ENCODE peak calls at places on chromosomes 6 and 20, in seven cellular contexts. One of them, this sample, is unnamed.

GRCh38 chr20:33518071-33518470 is 28.2 kb downstream of the CBFA2T2 start:
- DNase-seq in sigmoid colon: no peak
- DNase-seq in upper lobe of left lung: no peak
- DNase-seq in GM20000: no peak
- DNase-seq in Calu3: peak; percentile 67
- DNase-seq in kidney epithelial cell: peak; percentile 82
- DNase-seq in left ventricle myocardium inferior: no peak
- DNase-seq in this sample: no peak

GRCh38 chr6:144415014-144415413 is 129.9 kb downstream of the UTRN start:
- DNase-seq in sigmoid colon: no peak
- DNase-seq in upper lobe of left lung: no peak
- DNase-seq in left ventricle myocardium inferior: no peak
- DNase-seq in Calu3: no peak
- DNase-seq in GM20000: no peak
- DNase-seq in kidney epithelial cell: peak; percentile 44
- DNase-seq in this sample: no peak

GRCh38 chr20:1280421-1281102 is 14.5 kb downstream of the SNPH start:
- DNase-seq in kidney epithelial cell: no peak
- DNase-seq in sigmoid colon: no peak
- DNase-seq in left ventricle myocardium inferior: no peak
- DNase-seq in Calu3: no peak
- DNase-seq in upper lobe of left lung: no peak
- DNase-seq in GM20000: no peak
- DNase-seq in this sample: peak; percentile 34

GRCh38 chr6:42428326-42429041 is 23.2 kb downstream of the TRERF1 start:
- DNase-seq in GM20000: peak; percentile 73
- DNase-seq in sigmoid colon: no peak
- DNase-seq in left ventricle myocardium inferior: peak; percentile 62
- DNase-seq in Calu3: no peak
- DNase-seq in upper lobe of left lung: peak; percentile 31
- DNase-seq in kidney epithelial cell: no peak
- DNase-seq in this sample: no peak

GRCh38 chr6:110190726-110191125 is 10.5 kb downstream of the CDC40 start:
- DNase-seq in Calu3: no peak
- DNase-seq in kidney epithelial cell: no peak
- DNase-seq in upper lobe of left lung: no peak
- DNase-seq in GM20000: no peak
- DNase-seq in sigmoid colon: no peak
- DNase-seq in left ventricle myocardium inferior: no peak
- DNase-seq in this sample: no peak

GRCh38 chr6:106790146-106790770 is 160.9 kb downstream of the QRSL1 start:
- DNase-seq in GM20000: no peak
- DNase-seq in sigmoid colon: no peak
- DNase-seq in left ventricle myocardium inferior: no peak
- DNase-seq in Calu3: no peak
- DNase-seq in kidney epithelial cell: no peak
- DNase-seq in upper lobe of left lung: no peak
- DNase-seq in this sample: no peak

GRCh38 chr6:108157972-108158441 is 7.8 kb upstream of the NR2E1 start:
- DNase-seq in GM20000: peak; percentile 48
- DNase-seq in upper lobe of left lung: no peak
- DNase-seq in kidney epithelial cell: no peak
- DNase-seq in sigmoid colon: no peak
- DNase-seq in left ventricle myocardium inferior: no peak
- DNase-seq in Calu3: no peak
- DNase-seq in this sample: no peak

GRCh38 chr6:170295519-170296422 is 4.9 kb upstream of the DLL1 start:
- DNase-seq in Calu3: no peak
- DNase-seq in left ventricle myocardium inferior: no peak
- DNase-seq in sigmoid colon: no peak
- DNase-seq in kidney epithelial cell: no peak
- DNase-seq in GM20000: peak; percentile 81
- DNase-seq in upper lobe of left lung: no peak
- DNase-seq in this sample: no peak

GRCh38 chr6:73491371-73491770 is 29.5 kb downstream of the EEF1A1 start:
- DNase-seq in Calu3: no peak
- DNase-seq in GM20000: no peak
- DNase-seq in upper lobe of left lung: no peak
- DNase-seq in sigmoid colon: no peak
- DNase-seq in kidney epithelial cell: no peak
- DNase-seq in left ventricle myocardium inferior: no peak
- DNase-seq in this sample: no peak

GRCh38 chr6:4676016-4676415 is 100.2 kb upstream of the CDYL start:
- DNase-seq in GM20000: no peak
- DNase-seq in sigmoid colon: no peak
- DNase-seq in left ventricle myocardium inferior: no peak
- DNase-seq in kidney epithelial cell: no peak
- DNase-seq in Calu3: no peak
- DNase-seq in upper lobe of left lung: no peak
- DNase-seq in this sample: peak; percentile 43

GRCh38 chr6:112357801-112358200 is 10.7 kb downstream of the RFPL4B start:
- DNase-seq in sigmoid colon: no peak
- DNase-seq in GM20000: no peak
- DNase-seq in left ventricle myocardium inferior: no peak
- DNase-seq in Calu3: no peak
- DNase-seq in kidney epithelial cell: no peak
- DNase-seq in upper lobe of left lung: no peak
- DNase-seq in this sample: no peak

GRCh38 chr6:75802366-75802765 is 53.3 kb downstream of the MYO6 start:
- DNase-seq in Calu3: no peak
- DNase-seq in sigmoid colon: no peak
- DNase-seq in GM20000: no peak
- DNase-seq in left ventricle myocardium inferior: no peak
- DNase-seq in upper lobe of left lung: peak; percentile 36
- DNase-seq in kidney epithelial cell: no peak
- DNase-seq in this sample: no peak

GRCh38 chr20:17226410-17227198 is at the start of gene PCSK2:
- DNase-seq in kidney epithelial cell: no peak
- DNase-seq in sigmoid colon: peak; percentile 63
- DNase-seq in GM20000: peak; percentile 18
- DNase-seq in left ventricle myocardium inferior: peak; percentile 24
- DNase-seq in Calu3: no peak
- DNase-seq in upper lobe of left lung: peak; percentile 43
- DNase-seq in this sample: peak; percentile 82

GRCh38 chr6:90936286-90936685 is 349.4 kb upstream of the MAP3K7 start:
- DNase-seq in upper lobe of left lung: no peak
- DNase-seq in GM20000: no peak
- DNase-seq in Calu3: no peak
- DNase-seq in kidney epithelial cell: no peak
- DNase-seq in sigmoid colon: no peak
- DNase-seq in left ventricle myocardium inferior: no peak
- DNase-seq in this sample: no peak

GRCh38 chr6:162157157-162157556 is 570.4 kb downstream of the PRKN start:
- DNase-seq in kidney epithelial cell: no peak
- DNase-seq in GM20000: no peak
- DNase-seq in upper lobe of left lung: no peak
- DNase-seq in left ventricle myocardium inferior: no peak
- DNase-seq in Calu3: no peak
- DNase-seq in sigmoid colon: no peak
- DNase-seq in this sample: no peak

GRCh38 chr6:89281779-89282246 is 33.3 kb downstream of the GABRR2 start:
- DNase-seq in sigmoid colon: no peak
- DNase-seq in GM20000: peak; percentile 84
- DNase-seq in upper lobe of left lung: peak; percentile 51
- DNase-seq in left ventricle myocardium inferior: no peak
- DNase-seq in Calu3: peak; percentile 52
- DNase-seq in kidney epithelial cell: no peak
- DNase-seq in this sample: no peak

GRCh38 chr20:16978497-16978896 is 230.3 kb downstream of the OTOR start:
- DNase-seq in upper lobe of left lung: no peak
- DNase-seq in sigmoid colon: no peak
- DNase-seq in left ventricle myocardium inferior: no peak
- DNase-seq in Calu3: no peak
- DNase-seq in GM20000: no peak
- DNase-seq in kidney epithelial cell: no peak
- DNase-seq in this sample: no peak

GRCh38 chr6:12844284-12845223 is 128.0 kb downstream of the PHACTR1 start:
- DNase-seq in kidney epithelial cell: no peak
- DNase-seq in Calu3: no peak
- DNase-seq in upper lobe of left lung: no peak
- DNase-seq in GM20000: peak; percentile 39
- DNase-seq in left ventricle myocardium inferior: no peak
- DNase-seq in sigmoid colon: no peak
- DNase-seq in this sample: no peak
- TF ChIP-seq CTCF in kidney epithelial cell: peak; percentile 67
- TF ChIP-seq CTCF in Calu3: no peak
- TF ChIP-seq CTCF in upper lobe of left lung: no peak
- TF ChIP-seq CTCF in GM20000: peak; percentile 57
- TF ChIP-seq CTCF in left ventricle myocardium inferior: peak; percentile 60
- TF ChIP-seq CTCF in sigmoid colon: peak; percentile 15
- TF ChIP-seq CTCF in this sample: peak; percentile 88

DNA sequence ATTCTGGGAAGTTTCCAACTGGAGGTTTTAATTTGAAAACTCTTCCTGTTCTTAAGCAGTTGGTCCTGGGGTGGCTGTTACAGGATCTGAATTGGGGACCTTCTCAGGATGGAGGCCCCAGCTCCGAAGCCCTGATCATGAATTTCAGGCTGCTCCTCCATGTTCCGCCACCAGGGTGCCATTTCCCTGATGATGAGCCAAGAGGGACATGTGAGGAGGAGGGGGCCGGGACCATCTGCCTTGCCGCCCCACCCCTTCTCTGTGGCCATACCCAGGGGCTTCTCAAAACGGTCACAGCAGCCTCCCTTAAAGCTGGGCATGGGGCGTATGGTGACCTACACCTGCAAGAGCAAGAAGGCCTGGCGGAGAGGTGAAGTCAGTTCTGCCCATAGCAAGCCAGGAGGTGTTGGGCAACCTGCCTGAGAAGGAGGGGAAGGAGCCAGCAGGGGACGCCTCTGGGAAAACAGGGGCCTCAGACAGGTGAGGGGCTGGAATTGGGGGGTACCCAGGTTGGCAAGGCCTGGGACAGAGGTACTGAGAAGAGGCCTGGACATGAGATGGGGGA is 3.6 kb upstream of the BAK1 start:
- DNase-seq in left ventricle myocardium inferior: no peak
- DNase-seq in GM20000: no peak
- DNase-seq in Calu3: peak; percentile 53
- DNase-seq in sigmoid colon: no peak
- DNase-seq in upper lobe of left lung: no peak
- DNase-seq in kidney epithelial cell: no peak
- DNase-seq in this sample: no peak
- TF ChIP-seq CTCF in left ventricle myocardium inferior: peak; percentile 24
- TF ChIP-seq CTCF in GM20000: no peak
- TF ChIP-seq CTCF in Calu3: peak; percentile 44
- TF ChIP-seq CTCF in sigmoid colon: no peak
- TF ChIP-seq CTCF in upper lobe of left lung: peak; percentile 11
- TF ChIP-seq CTCF in kidney epithelial cell: peak; percentile 22
- TF ChIP-seq CTCF in this sample: peak; percentile 63

DNA sequence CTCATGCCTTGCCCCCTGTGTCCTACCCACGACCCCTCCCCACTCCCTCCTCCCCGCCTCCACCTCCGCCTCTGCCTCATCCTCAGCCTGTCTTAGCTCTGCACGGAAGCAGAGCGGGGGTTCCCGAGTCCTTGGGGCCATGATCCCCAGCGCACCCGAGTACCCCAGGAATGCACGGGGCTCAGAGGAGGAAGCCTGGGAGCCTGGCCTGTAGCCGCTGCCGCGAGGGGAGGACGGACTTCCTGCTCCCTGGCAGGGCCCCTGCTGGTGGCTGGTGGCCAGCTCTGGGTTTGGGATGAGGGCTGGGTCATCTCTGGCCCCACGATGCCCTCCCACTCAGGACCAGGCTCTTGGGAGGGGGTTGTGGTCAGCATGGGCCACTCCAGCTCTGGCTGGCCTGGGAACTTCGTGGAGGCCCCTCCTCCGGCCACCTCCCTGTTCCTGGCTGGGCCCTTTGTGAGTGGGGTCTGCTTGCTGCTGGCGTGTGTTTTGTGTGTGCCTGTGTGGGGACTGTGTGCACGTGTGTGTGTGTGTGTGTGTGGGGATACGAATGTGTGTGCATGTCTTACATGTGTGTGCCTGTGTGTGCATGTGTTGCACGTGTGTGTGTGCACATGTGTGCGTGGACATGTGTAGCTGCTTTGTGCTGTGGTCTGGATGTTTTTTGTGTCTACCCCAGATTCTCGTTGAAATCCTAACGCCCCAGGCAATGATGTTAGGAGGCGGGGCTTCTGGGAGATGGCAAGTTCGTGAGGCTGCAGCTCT is 1.2 kb upstream of the RBBP8NL start:
- DNase-seq in GM20000: no peak
- DNase-seq in kidney epithelial cell: no peak
- DNase-seq in left ventricle myocardium inferior: no peak
- DNase-seq in sigmoid colon: no peak
- DNase-seq in upper lobe of left lung: no peak
- DNase-seq in Calu3: no peak
- DNase-seq in this sample: no peak
- TF ChIP-seq CTCF in GM20000: no peak
- TF ChIP-seq CTCF in kidney epithelial cell: no peak
- TF ChIP-seq CTCF in left ventricle myocardium inferior: no peak
- TF ChIP-seq CTCF in sigmoid colon: no peak
- TF ChIP-seq CTCF in upper lobe of left lung: no peak
- TF ChIP-seq CTCF in Calu3: peak; percentile 30
- TF ChIP-seq CTCF in this sample: no peak

GRCh38 chr6:80528115-80528514 is 421.6 kb downstream of the BCKDHB start:
- DNase-seq in Calu3: peak; percentile 4
- DNase-seq in GM20000: no peak
- DNase-seq in kidney epithelial cell: no peak
- DNase-seq in upper lobe of left lung: no peak
- DNase-seq in left ventricle myocardium inferior: no peak
- DNase-seq in sigmoid colon: no peak
- DNase-seq in this sample: no peak
- TF ChIP-seq CTCF in Calu3: no peak
- TF ChIP-seq CTCF in GM20000: no peak
- TF ChIP-seq CTCF in kidney epithelial cell: no peak
- TF ChIP-seq CTCF in upper lobe of left lung: no peak
- TF ChIP-seq CTCF in left ventricle myocardium inferior: no peak
- TF ChIP-seq CTCF in sigmoid colon: no peak
- TF ChIP-seq CTCF in this sample: no peak

GRCh38 chr6:167317172-167317571 is 7.7 kb upstream of the TTLL2 start:
- DNase-seq in left ventricle myocardium inferior: no peak
- DNase-seq in kidney epithelial cell: no peak
- DNase-seq in GM20000: no peak
- DNase-seq in upper lobe of left lung: no peak
- DNase-seq in Calu3: no peak
- DNase-seq in sigmoid colon: no peak
- DNase-seq in this sample: no peak
- TF ChIP-seq CTCF in left ventricle myocardium inferior: no peak
- TF ChIP-seq CTCF in kidney epithelial cell: no peak
- TF ChIP-seq CTCF in GM20000: no peak
- TF ChIP-seq CTCF in upper lobe of left lung: no peak
- TF ChIP-seq CTCF in Calu3: no peak
- TF ChIP-seq CTCF in sigmoid colon: no peak
- TF ChIP-seq CTCF in this sample: no peak

GRCh38 chr6:83008631-83009030 is 57.0 kb downstream of the UBE3D start:
- DNase-seq in Calu3: no peak
- DNase-seq in left ventricle myocardium inferior: no peak
- DNase-seq in kidney epithelial cell: no peak
- DNase-seq in upper lobe of left lung: no peak
- DNase-seq in GM20000: no peak
- DNase-seq in sigmoid colon: no peak
- DNase-seq in this sample: no peak
- TF ChIP-seq CTCF in Calu3: no peak
- TF ChIP-seq CTCF in left ventricle myocardium inferior: no peak
- TF ChIP-seq CTCF in kidney epithelial cell: no peak
- TF ChIP-seq CTCF in upper lobe of left lung: no peak
- TF ChIP-seq CTCF in GM20000: no peak
- TF ChIP-seq CTCF in sigmoid colon: no peak
- TF ChIP-seq CTCF in this sample: no peak

DNA sequence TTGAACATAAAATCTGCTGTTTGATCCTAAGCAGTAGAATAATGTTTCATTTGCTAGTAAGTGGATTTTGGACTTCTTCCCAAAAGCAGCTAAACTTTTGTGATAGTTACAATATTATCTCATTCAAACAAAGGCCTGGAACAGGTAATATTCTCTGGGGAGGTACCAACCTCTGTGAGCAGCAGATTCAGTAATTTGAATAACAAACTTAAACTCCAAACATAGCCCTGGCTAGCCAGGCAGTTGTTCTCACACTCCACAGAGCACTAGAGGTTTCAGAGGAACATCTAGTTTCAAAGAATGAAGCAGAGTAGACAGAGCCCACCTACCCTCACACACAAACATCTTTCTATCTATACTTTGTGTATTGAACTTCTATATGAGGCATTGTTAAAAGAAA is 40.9 kb downstream of the LGSN start:
- DNase-seq in GM20000: no peak
- DNase-seq in upper lobe of left lung: no peak
- DNase-seq in sigmoid colon: no peak
- DNase-seq in left ventricle myocardium inferior: no peak
- DNase-seq in Calu3: no peak
- DNase-seq in kidney epithelial cell: no peak
- DNase-seq in this sample: no peak
- TF ChIP-seq CTCF in GM20000: no peak
- TF ChIP-seq CTCF in upper lobe of left lung: no peak
- TF ChIP-seq CTCF in sigmoid colon: no peak
- TF ChIP-seq CTCF in left ventricle myocardium inferior: no peak
- TF ChIP-seq CTCF in Calu3: no peak
- TF ChIP-seq CTCF in kidney epithelial cell: no peak
- TF ChIP-seq CTCF in this sample: no peak